ENCODE peak calls at places on chromosomes 5 and 9, in five cellular contexts. G is left ventricle myocardium inferior, F is RWPE1, R is WTC11, O is GM13977. J is an unnamed sample.

GRCh38 chr9:112836394-112836793 is 54.3 kb downstream of the SLC46A2 start:
- DNase-seq in R (no peak), O (no peak), F (no peak), G (no peak), J (no peak)

GRCh38 chr5:56552612-56553268 is 262.6 kb upstream of the MAP3K1 start:
- DNase-seq in R (no peak), O (no peak), G (no peak), F (no peak), J (no peak)

GRCh38 chr5:61263072-61263471 is 69.0 kb upstream of the ZSWIM6 start:
- DNase-seq in G (no peak), F (no peak), R (no peak), O (no peak), J (no peak)

GRCh38 chr5:116476903-116477537 is 97.6 kb downstream of the SEMA6A start:
- DNase-seq in F (peak; percentile 12), G (no peak), R (no peak), O (no peak), J (no peak)

GRCh38 chr5:157571357-157571827 is 4.2 kb downstream of the ADAM19 start:
- DNase-seq in F (no peak), R (no peak), G (no peak), O (peak; percentile 66), J (no peak)

GRCh38 chr5:147780924-147781530 is 1.5 kb downstream of the JAKMIP2 start:
- DNase-seq in R (no peak), O (no peak), G (no peak), F (no peak), J (no peak)

GRCh38 chr5:136364307-136364706 is 1.0 kb downstream of the TRPC7 start:
- DNase-seq in R (no peak), O (no peak), G (no peak), F (no peak), J (no peak)

GRCh38 chr9:79430599-79430998 is 141.2 kb upstream of the TLE4 start:
- DNase-seq in F (no peak), O (no peak), R (no peak), G (no peak), J (no peak)

GRCh38 chr5:65721775-65722574 is at the start of the genes NLN and SGTB:
- DNase-seq in F (peak; percentile 91), G (peak; percentile 89), R (peak; percentile 81), O (peak; percentile 98), J (peak; percentile 96)

GRCh38 chr5:108418172-108418571 is 36.3 kb upstream of the FBXL17 start:
- DNase-seq in F (no peak), O (no peak), G (peak; percentile 74), R (no peak), J (no peak)

GRCh38 chr5:75335952-75336624 is 932 bp upstream of the HMGCR start:
- DNase-seq in G (no peak), O (peak; percentile 55), R (no peak), F (peak; percentile 62), J (no peak)

GRCh38 chr5:135033866-135034185 is 202 bp downstream of the PITX1 start:
- DNase-seq in F (no peak), G (no peak), O (no peak), R (no peak), J (no peak)

GRCh38 chr5:132270345-132270685 is 12.8 kb downstream of the PDLIM4 start:
- DNase-seq in G (no peak), R (no peak), F (no peak), O (no peak), J (peak; percentile 57)

GRCh38 chr9:89810434-89810833 is 205.6 kb downstream of the GADD45G start:
- DNase-seq in G (no peak), O (no peak), R (no peak), F (no peak), J (peak; percentile 75)

GRCh38 chr5:113281194-113281593 is 153.6 kb downstream of the TSSK1B start:
- DNase-seq in F (no peak), O (no peak), G (no peak), R (no peak), J (no peak)

GRCh38 chr5:66281309-66281708 is 137.2 kb downstream of the SREK1 start:
- DNase-seq in R (no peak), O (no peak), G (no peak), F (no peak), J (no peak)

GRCh38 chr9:107153336-107153735 is 129.7 kb upstream of the RAD23B start:
- DNase-seq in O (no peak), F (no peak), G (no peak), R (no peak), J (no peak)

GRCh38 chr9:87386490-87386889 is 111.2 kb upstream of the DAPK1 start:
- DNase-seq in F (no peak), O (no peak), G (no peak), R (no peak), J (no peak)

GRCh38 chr5:151770383-151771258 is 1.1 kb upstream of the G3BP1 start:
- DNase-seq in R (peak; percentile 79), F (peak; percentile 60), G (peak; percentile 82), O (peak; percentile 44), J (no peak)

GRCh38 chr9:83130541-83130940 is 67.6 kb upstream of the RASEF start:
- DNase-seq in G (no peak), R (no peak), O (no peak), F (peak; percentile 59), J (no peak)

GRCh38 chr9:121326130-121326838 is 43.8 kb downstream of the STOM start:
- DNase-seq in R (no peak), O (no peak), F (no peak), G (peak; percentile 89), J (no peak)

GRCh38 chr9:93476924-93477323 is 23.5 kb upstream of the FAM120AOS start:
- DNase-seq in R (no peak), G (no peak), O (no peak), F (no peak), J (no peak)

GRCh38 chr9:91359734-91360470 is 1.8 kb downstream of the AUH start:
- DNase-seq in F (no peak), R (no peak), G (no peak), O (no peak), J (no peak)

GRCh38 chr5:76808142-76808691 is 10.6 kb upstream of the F2RL1 start:
- DNase-seq in G (no peak), O (no peak), F (no peak), R (peak; percentile 84), J (no peak)

GRCh38 chr9:130036099-130036498 is 6.9 kb downstream of the FNBP1 start:
- DNase-seq in R (no peak), F (peak; percentile 45), O (no peak), G (no peak), J (no peak)

GRCh38 chr9:1057910-1058309 is 7.8 kb downstream of the DMRT2 start:
- DNase-seq in G (no peak), F (no peak), R (no peak), O (no peak), J (no peak)

GRCh38 chr5:118611332-118611945 is 376.9 kb downstream of the DTWD2 start:
- DNase-seq in R (peak; percentile 52), F (peak; percentile 27), O (peak; percentile 20), G (no peak), J (no peak)

GRCh38 chr9:80062581-80062980 is 490.8 kb downstream of the TLE4 start:
- DNase-seq in O (no peak), G (no peak), R (no peak), F (no peak), J (no peak)

GRCh38 chr5:171624396-171624795 is 161.2 kb upstream of the SMIM23 start:
- DNase-seq in F (no peak), O (no peak), R (no peak), G (no peak), J (no peak)

GRCh38 chr5:9653811-9654210 is 23.7 kb upstream of the TAS2R1 start:
- DNase-seq in G (peak; percentile 70), F (peak; percentile 7), R (no peak), O (peak; percentile 40), J (peak; percentile 86)

GRCh38 chr5:53039855-53040254 is 50.7 kb downstream of the ITGA2 start:
- DNase-seq in R (no peak), O (no peak), F (no peak), G (no peak), J (no peak)

GRCh38 chr9:33443047-33443446 is 4.3 kb downstream of the AQP3 start:
- DNase-seq in F (peak; percentile 83), R (no peak), O (no peak), G (no peak), J (no peak)

GRCh38 chr5:177478711-177479646 is 5.5 kb upstream of the DBN1 start:
- DNase-seq in G (peak; percentile 92), O (no peak), R (no peak), F (no peak), J (no peak)

GRCh38 chr5:10885026-10885425 is 124.0 kb upstream of the DAP start:
- DNase-seq in R (no peak), F (no peak), O (no peak), G (no peak), J (peak; percentile 60)

GRCh38 chr9:123487944-123488343 is 131.9 kb downstream of the CRB2 start:
- DNase-seq in G (no peak), O (no peak), R (no peak), F (no peak), J (no peak)

DNA sequence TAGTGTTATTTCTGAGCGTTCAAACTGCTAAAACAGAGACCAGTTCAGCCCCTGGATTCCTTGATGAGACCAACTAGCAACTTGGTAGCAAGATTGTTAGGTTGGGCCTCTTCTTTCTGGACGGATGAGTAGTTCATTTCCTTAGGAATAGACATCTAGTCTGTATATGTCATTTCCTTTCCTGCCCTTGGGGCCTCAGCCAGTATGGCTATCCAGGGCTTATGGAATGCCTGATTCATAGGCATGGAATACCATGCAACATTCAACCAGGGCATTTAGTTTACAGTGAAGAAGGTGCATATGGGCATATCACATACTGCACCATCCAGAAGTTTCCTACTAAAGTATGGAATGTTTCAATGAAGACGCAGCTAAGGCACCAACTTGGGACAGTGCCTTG is 14.6 kb upstream of the LPAR1 start:
- DNase-seq in R (no peak), F (peak; percentile 54), G (no peak), O (no peak), J (no peak)
- TF ChIP-seq CTCF in R (no peak), F (no peak), G (no peak), O (no peak), J (no peak)

GRCh38 chr5:29367176-29367833 is 1826.2 kb upstream of the CDH6 start:
- DNase-seq in F (no peak), R (no peak), G (no peak), O (no peak), J (no peak)
- TF ChIP-seq CTCF in F (no peak), R (no peak), G (no peak), O (peak; percentile 31), J (peak; percentile 54)

GRCh38 chr5:165508861-165509260 is 2003.4 kb downstream of the MAT2B start:
- DNase-seq in R (no peak), O (no peak), G (no peak), F (no peak), J (no peak)
- TF ChIP-seq CTCF in R (no peak), O (no peak), G (no peak), F (no peak), J (no peak)

GRCh38 chr9:5773324-5773999 is 59.5 kb downstream of the ERMP1 start:
- DNase-seq in R (no peak), F (no peak), O (no peak), G (no peak), J (no peak)
- TF ChIP-seq CTCF in R (no peak), F (no peak), O (peak; percentile 32), G (no peak), J (peak; percentile 31)

J was measured in osteocyte.